ENCODE peak calls at places on chromosomes 1 and 21, in seven cellular contexts. W is HFFc6; U is heart left ventricle; K is GM23338; P is CD4-positive, alpha-beta T cell; C is tibial artery; D is BJ. X is an unnamed sample.

GRCh38 chr1:119659628-119660027 is 11.6 kb upstream of the ZNF697 start:
- DNase-seq in W (no peak), U (peak; percentile 55), K (peak; percentile 72), P (no peak), C (no peak), D (no peak), X (no peak)

GRCh38 chr21:44279621-44280260 is 5.9 kb upstream of the AIRE start:
- DNase-seq in W (no peak), U (no peak), K (no peak), P (no peak), C (no peak), D (no peak), X (no peak)

GRCh38 chr1:18953656-18954259 is 2.7 kb downstream of the IFFO2 start:
- DNase-seq in W (no peak), U (no peak), K (no peak), P (no peak), C (no peak), D (no peak), X (no peak)

GRCh38 chr1:179809506-179810366 is 66.6 kb downstream of the FAM163A start:
- DNase-seq in W (peak; percentile 57), U (no peak), K (peak; percentile 91), P (peak; percentile 59), C (peak; percentile 71), D (no peak), X (peak; percentile 55)

GRCh38 chr1:160260436-160261382 is 1.6 kb downstream of the DCAF8 start:
- DNase-seq in W (peak; percentile 73), U (no peak), K (peak; percentile 27), P (no peak), C (no peak), D (peak; percentile 75), X (no peak)

GRCh38 chr1:211599250-211599649 is 20.3 kb upstream of the SLC30A1 start:
- DNase-seq in W (no peak), U (no peak), K (no peak), P (no peak), C (no peak), D (no peak), X (no peak)

GRCh38 chr1:3714284-3714741 is 37.9 kb upstream of the CCDC27 start:
- DNase-seq in W (no peak), U (peak; percentile 72), K (no peak), P (no peak), C (no peak), D (no peak), X (no peak)

GRCh38 chr1:236733654-236734053 is 47.4 kb downstream of the ACTN2 start:
- DNase-seq in W (no peak), U (no peak), K (no peak), P (no peak), C (no peak), D (no peak), X (no peak)

GRCh38 chr1:190338829-190339228 is 138.8 kb downstream of the BRINP3 start:
- DNase-seq in W (no peak), U (no peak), K (no peak), P (no peak), C (no peak), D (no peak), X (no peak)

GRCh38 chr1:61253059-61253735 is 170.8 kb downstream of the NFIA start:
- DNase-seq in W (peak; percentile 2), U (peak; percentile 88), K (no peak), P (no peak), C (peak; percentile 87), D (no peak), X (no peak)

GRCh38 chr1:57088689-57089088 is 122.9 kb upstream of the C8B start:
- DNase-seq in W (no peak), U (no peak), K (no peak), P (no peak), C (no peak), D (no peak), X (no peak)

GRCh38 chr1:24094554-24094953 is 17.4 kb downstream of the MYOM3 start:
- DNase-seq in W (no peak), U (no peak), K (peak; percentile 33), P (no peak), C (no peak), D (no peak), X (no peak)
- TF ChIP-seq CTCF in W (peak; percentile 38), U (no peak), K (peak; percentile 43), P (no peak), C (no peak), D (no peak), X (no peak)

DNA sequence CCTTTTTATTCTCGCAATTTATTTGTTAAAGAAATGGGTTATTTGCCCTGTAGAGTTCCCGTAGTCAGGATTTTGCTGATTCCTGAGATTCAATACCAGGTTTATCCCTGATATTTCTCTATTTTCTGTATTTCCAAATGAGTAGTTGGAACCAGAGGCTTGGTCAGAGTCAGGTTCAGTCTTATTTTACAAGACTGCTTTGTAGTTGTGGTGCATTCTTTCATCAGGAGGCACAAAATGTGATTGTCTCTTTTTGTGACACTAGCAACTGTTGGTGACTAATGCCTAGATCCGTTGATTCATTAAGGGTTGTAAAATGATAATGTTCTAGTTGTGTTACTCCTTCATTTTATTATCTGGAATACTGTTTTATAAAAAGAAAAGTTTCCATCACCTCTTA is 95.5 kb upstream of the TPTE start:
- DNase-seq in W (no peak), U (no peak), K (no peak), P (no peak), C (no peak), D (no peak), X (no peak)
- TF ChIP-seq CTCF in W (no peak), U (no peak), K (no peak), P (no peak), C (no peak), D (no peak), X (no peak)

GRCh38 chr1:17244826-17245740 is 3.8 kb upstream of the PADI3 start:
- DNase-seq in W (no peak), U (no peak), K (no peak), P (no peak), C (no peak), D (no peak), X (no peak)
- TF ChIP-seq CTCF in W (no peak), U (no peak), K (no peak), P (no peak), C (no peak), D (no peak), X (no peak)

GRCh38 chr1:207876129-207876528 is 34.8 kb downstream of the CD34 start:
- DNase-seq in W (no peak), U (no peak), K (peak; percentile 42), P (no peak), C (no peak), D (no peak), X (no peak)
- TF ChIP-seq CTCF in W (peak; percentile 59), U (peak; percentile 27), K (peak; percentile 45), P (no peak), C (no peak), D (peak; percentile 30), X (peak; percentile 26)